ENCODE peak calls at places on chromosomes 2 and 18, in six cellular contexts. N is esophagus muscularis mucosa; O is body of pancreas; R is effector memory CD4-positive, alpha-beta T cell; Q is astrocyte of the cerebellum; D is bronchial epithelial cell. I is an unnamed sample.

GRCh38 chr2:145494441-145494840 is 974.5 kb upstream of the ZEB2 start:
- DNase-seq in N (no peak), O (no peak), R (no peak), Q (no peak), D (no peak), I (no peak)

GRCh38 chr2:113780472-113780871 is 24.0 kb upstream of the SLC35F5 start:
- DNase-seq in N (no peak), O (no peak), R (no peak), Q (no peak), D (no peak), I (no peak)

GRCh38 chr18:10378688-10379465 is 75.6 kb upstream of the APCDD1 start:
- DNase-seq in N (no peak), O (no peak), R (no peak), Q (no peak), D (peak; percentile 61), I (no peak)

GRCh38 chr2:70726947-70727725 is 40.9 kb downstream of the ADD2 start:
- DNase-seq in N (no peak), O (no peak), R (no peak), Q (no peak), D (peak; percentile 90), I (no peak)

GRCh38 chr2:239778861-239779591 is 246.1 kb downstream of the NDUFA10 start:
- DNase-seq in N (no peak), O (no peak), R (no peak), Q (no peak), D (no peak), I (no peak)

GRCh38 chr2:128738446-128739110 is 419.9 kb upstream of the HS6ST1 start:
- DNase-seq in N (peak; percentile 78), O (no peak), R (no peak), Q (no peak), D (no peak), I (no peak)

GRCh38 chr2:156366747-156367146 is 34.2 kb upstream of the NR4A2 start:
- DNase-seq in N (no peak), O (no peak), R (no peak), Q (no peak), D (no peak), I (peak; percentile 50)

GRCh38 chr2:139694327-139694726 is 914.1 kb upstream of the NXPH2 start:
- DNase-seq in N (no peak), O (no peak), R (no peak), Q (no peak), D (no peak), I (no peak)

GRCh38 chr2:173749315-173749714 is 215.9 kb downstream of the SP3 start:
- DNase-seq in N (no peak), O (no peak), R (no peak), Q (peak; percentile 12), D (peak; percentile 36), I (no peak)

GRCh38 chr2:190863946-190864345 is 16.7 kb upstream of the GLS start:
- DNase-seq in N (no peak), O (peak; percentile 17), R (no peak), Q (no peak), D (no peak), I (no peak)

GRCh38 chr2:113762377-113763118 is 6.1 kb upstream of the SLC35F5 start:
- DNase-seq in N (no peak), O (no peak), R (no peak), Q (peak; percentile 72), D (no peak), I (no peak)

GRCh38 chr2:201420442-201421113 is 30.7 kb downstream of the TRAK2 start:
- DNase-seq in N (no peak), O (no peak), R (no peak), Q (no peak), D (peak; percentile 72), I (no peak)

GRCh38 chr2:68441179-68441993 is 25.7 kb downstream of the FBXO48 start:
- DNase-seq in N (peak; percentile 93), O (peak; percentile 82), R (peak; percentile 80), Q (peak; percentile 70), D (peak; percentile 64), I (peak; percentile 93)

GRCh38 chr2:31962757-31963361 is 47.9 kb downstream of the MEMO1 start:
- DNase-seq in N (no peak), O (no peak), R (no peak), Q (no peak), D (no peak), I (no peak)

GRCh38 chr18:34871435-34871834 is 161.3 kb downstream of the DTNA start:
- DNase-seq in N (no peak), O (no peak), R (no peak), Q (no peak), D (no peak), I (no peak)

GRCh38 chr2:60414731-60415130 is 138.7 kb downstream of the BCL11A start:
- DNase-seq in N (no peak), O (no peak), R (no peak), Q (no peak), D (peak; percentile 83), I (no peak)

GRCh38 chr2:48254839-48255238 is 275.1 kb upstream of the STON1 start:
- DNase-seq in N (no peak), O (no peak), R (no peak), Q (no peak), D (no peak), I (no peak)

GRCh38 chr18:9101730-9102390 is 639 bp upstream of the NDUFV2 start:
- DNase-seq in N (no peak), O (peak; percentile 33), R (no peak), Q (no peak), D (peak; percentile 80), I (no peak)

GRCh38 chr2:120375251-120376020 is 29.5 kb downstream of the INHBB start:
- DNase-seq in N (no peak), O (no peak), R (no peak), Q (no peak), D (no peak), I (no peak)

GRCh38 chr2:43100883-43101662 is 125.3 kb downstream of the ZFP36L2 start:
- DNase-seq in N (no peak), O (peak; percentile 60), R (no peak), Q (no peak), D (no peak), I (peak; percentile 48)

GRCh38 chr2:148721991-148722777 is 77.6 kb downstream of the EPC2 start:
- DNase-seq in N (no peak), O (no peak), R (no peak), Q (no peak), D (no peak), I (no peak)

GRCh38 chr2:55097462-55098410 is 47.5 kb upstream of the RTN4 start:
- DNase-seq in N (no peak), O (peak; percentile 19), R (no peak), Q (no peak), D (no peak), I (no peak)

GRCh38 chr2:127061377-127062273 is 45.3 kb downstream of the BIN1 start:
- DNase-seq in N (no peak), O (no peak), R (no peak), Q (no peak), D (no peak), I (no peak)

GRCh38 chr18:31723998-31724711 is 36.5 kb downstream of the SLC25A52 start:
- DNase-seq in N (no peak), O (peak; percentile 50), R (no peak), Q (no peak), D (no peak), I (peak; percentile 38)
- H3K4me3 ChIP-seq in N (peak overlapping the region; percentile 70), O (peak overlapping the region; percentile 20), R (no peak overlapping the region), Q (peak overlapping the region; percentile 53), D (peak overlapping the region; percentile 40), I (peak overlapping the region; percentile 63)

GRCh38 chr18:7116001-7116831 is 1.4 kb downstream of the LAMA1 start:
- DNase-seq in N (no peak), O (no peak), R (no peak), Q (peak; percentile 2), D (no peak), I (peak; percentile 52)

GRCh38 chr18:7122376-7122775 is 4.8 kb upstream of the LAMA1 start:
- DNase-seq in N (no peak), O (no peak), R (no peak), Q (no peak), D (no peak), I (no peak)

GRCh38 chr18:7117390-7118355 is at the start of gene LAMA1:
- DNase-seq in N (peak; percentile 39), O (peak; percentile 14), R (no peak), Q (no peak), D (no peak), I (peak; percentile 83)

GRCh38 chr18:7111134-7111533 is 6.5 kb downstream of the LAMA1 start:
- DNase-seq in N (no peak), O (no peak), R (no peak), Q (no peak), D (no peak), I (no peak)

DNA sequence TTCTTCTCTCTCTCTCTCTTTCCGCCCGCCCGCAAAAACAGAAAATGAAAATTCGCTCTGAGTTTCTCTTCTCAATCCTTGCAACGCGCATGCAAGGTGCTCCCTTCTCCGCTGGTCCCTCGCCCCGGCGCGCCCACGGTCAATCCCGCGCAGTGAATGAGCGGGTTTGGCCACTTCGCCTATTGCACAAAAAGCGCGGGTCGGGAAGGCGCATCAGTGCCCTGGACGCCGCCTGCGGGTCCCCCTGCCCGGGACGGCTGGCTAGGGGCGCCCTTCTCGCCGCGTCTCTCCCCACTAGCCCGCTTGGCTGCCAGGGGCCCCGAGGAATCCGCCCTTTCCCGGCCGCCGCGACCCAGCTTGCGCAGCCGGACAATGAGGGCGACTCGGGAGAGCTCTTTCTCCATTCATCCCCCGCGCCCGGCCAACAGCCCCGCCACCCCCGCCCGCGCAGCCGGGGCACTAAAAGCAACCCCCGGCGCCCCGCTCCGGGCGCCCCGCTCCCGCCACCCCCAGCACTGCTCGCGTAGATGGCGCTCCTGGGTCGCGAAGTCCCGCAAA is 686 bp downstream of the LAMA1 start:
- DNase-seq in N (no peak), O (no peak), R (no peak), Q (no peak), D (no peak), I (no peak)
- H3K4me3 ChIP-seq in N (peak overlapping the region; percentile 56), O (no peak overlapping the region), R (no peak overlapping the region), Q (peak overlapping the region; percentile 49), D (peak overlapping the region; percentile 17), I (peak overlapping the region; percentile 58)

GRCh38 chr2:99439989-99440388 is 49.8 kb downstream of the REV1 start:
- DNase-seq in N (no peak), O (no peak), R (no peak), Q (no peak), D (no peak), I (no peak)
- H3K4me3 ChIP-seq in N (no peak overlapping the region), O (no peak overlapping the region), R (no peak overlapping the region), Q (no peak overlapping the region), D (no peak overlapping the region), I (no peak overlapping the region)

DNA sequence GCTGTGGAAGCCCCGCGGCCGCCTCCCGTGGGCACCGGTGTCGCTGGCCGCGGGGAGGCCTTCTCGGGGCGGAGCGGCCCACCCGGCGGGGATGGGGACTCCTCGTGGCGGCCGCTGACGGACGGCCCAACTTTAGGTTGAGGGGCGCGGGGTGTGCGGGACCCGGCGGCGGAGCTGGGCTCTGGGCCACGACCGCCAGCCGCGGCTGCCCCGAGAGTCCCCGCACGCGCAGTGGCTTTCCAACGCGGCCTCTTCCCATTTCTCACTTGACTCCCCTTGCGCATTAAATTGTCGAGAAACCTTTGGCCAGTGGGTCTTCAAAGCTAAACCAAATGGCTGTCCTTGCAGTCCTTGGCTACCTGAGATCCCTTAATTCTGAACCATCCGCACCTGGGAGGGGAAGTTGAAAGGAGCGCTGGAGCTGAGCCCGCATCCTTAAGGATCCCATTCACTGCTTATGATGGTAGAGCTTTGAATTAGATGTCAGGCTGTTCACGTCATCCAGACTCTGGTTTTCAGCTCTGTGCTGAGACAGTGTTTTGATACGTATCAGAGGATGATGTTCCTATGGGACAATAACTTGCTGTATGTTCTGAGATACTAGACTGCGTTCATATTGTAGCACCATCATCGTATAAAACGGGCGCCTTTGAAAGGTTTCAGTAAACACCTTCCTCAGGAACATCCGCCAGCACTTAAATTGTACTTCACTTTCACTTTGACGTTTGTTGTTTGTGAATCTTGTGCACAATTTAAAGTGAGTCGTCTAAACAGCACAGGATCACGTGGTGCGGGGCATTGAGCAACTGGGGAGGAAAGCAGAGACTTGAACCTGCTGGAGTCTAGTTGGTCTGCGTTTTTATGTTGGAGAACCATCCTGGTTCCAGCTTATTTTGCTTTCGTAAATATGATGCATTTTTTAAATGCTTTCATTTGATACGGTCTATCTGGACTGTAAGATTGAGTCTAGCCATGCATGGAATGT is 874 bp downstream of the CLIP4 start:
- DNase-seq in N (no peak), O (peak; percentile 52), R (peak; percentile 64), Q (peak; percentile 79), D (peak; percentile 84), I (peak; percentile 78)
- H3K4me3 ChIP-seq in N (peak overlapping the region; percentile 87), O (peak overlapping the region; percentile 50), R (peak overlapping the region; percentile 64), Q (peak overlapping the region; percentile 57), D (peak overlapping the region; percentile 58), I (peak overlapping the region; percentile 84)